ENCODE peak calls at places on chromosomes 5 and 9, in six cellular contexts. L is left lung; Y is CD4-positive, alpha-beta T cell; D is lower leg skin; X is IMR-90; G is body of pancreas. U is an unnamed sample.

GRCh38 chr5:174317261-174317894 is 271.9 kb downstream of the NSG2 start:
- DNase-seq in D (no peak), X (peak; percentile 53), L (peak; percentile 35), G (peak; percentile 34), Y (no peak), U (no peak)

GRCh38 chr5:75566710-75567309 is 44.4 kb upstream of the ANKDD1B start:
- DNase-seq in Y (no peak), G (no peak), D (no peak), L (no peak), X (peak; percentile 96), U (no peak)

GRCh38 chr5:111129938-111130337 is 37.8 kb downstream of the WDR36 start:
- DNase-seq in D (no peak), L (no peak), G (no peak), X (peak; percentile 60), Y (no peak), U (no peak)

GRCh38 chr5:180831139-180832080 is 28.8 kb upstream of the MGAT1 start:
- DNase-seq in X (peak; percentile 60), G (peak; percentile 88), L (peak; percentile 99), D (peak; percentile 83), Y (peak; percentile 82), U (peak; percentile 91)

GRCh38 chr5:6803981-6804550 is 90.8 kb downstream of the TENT4A start:
- DNase-seq in X (no peak), L (no peak), G (no peak), Y (no peak), D (no peak), U (peak; percentile 57)

GRCh38 chr5:125041798-125042197 is 295.4 kb upstream of the ZNF608 start:
- DNase-seq in Y (no peak), D (no peak), X (no peak), L (no peak), G (no peak), U (no peak)

GRCh38 chr5:150637245-150638052 is 3.0 kb upstream of the SYNPO start:
- DNase-seq in D (no peak), G (no peak), Y (no peak), L (no peak), X (peak; percentile 95), U (no peak)

GRCh38 chr9:15909297-15909696 is 356.5 kb downstream of the CCDC171 start:
- DNase-seq in L (no peak), G (no peak), D (peak; percentile 14), Y (no peak), X (peak; percentile 11), U (no peak)

GRCh38 chr5:14945021-14945420 is 73.4 kb upstream of the ANKH start:
- DNase-seq in X (peak; percentile 12), L (no peak), D (no peak), G (no peak), Y (no peak), U (no peak)

GRCh38 chr9:116594552-116594951 is 92.6 kb upstream of the TRIM32 start:
- DNase-seq in X (peak; percentile 94), Y (no peak), G (no peak), L (no peak), D (peak; percentile 49), U (no peak)

GRCh38 chr9:74760031-74760700 is 127.6 kb downstream of the TRPM6 start:
- DNase-seq in Y (no peak), G (no peak), X (peak; percentile 97), L (no peak), D (no peak), U (no peak)

DNA sequence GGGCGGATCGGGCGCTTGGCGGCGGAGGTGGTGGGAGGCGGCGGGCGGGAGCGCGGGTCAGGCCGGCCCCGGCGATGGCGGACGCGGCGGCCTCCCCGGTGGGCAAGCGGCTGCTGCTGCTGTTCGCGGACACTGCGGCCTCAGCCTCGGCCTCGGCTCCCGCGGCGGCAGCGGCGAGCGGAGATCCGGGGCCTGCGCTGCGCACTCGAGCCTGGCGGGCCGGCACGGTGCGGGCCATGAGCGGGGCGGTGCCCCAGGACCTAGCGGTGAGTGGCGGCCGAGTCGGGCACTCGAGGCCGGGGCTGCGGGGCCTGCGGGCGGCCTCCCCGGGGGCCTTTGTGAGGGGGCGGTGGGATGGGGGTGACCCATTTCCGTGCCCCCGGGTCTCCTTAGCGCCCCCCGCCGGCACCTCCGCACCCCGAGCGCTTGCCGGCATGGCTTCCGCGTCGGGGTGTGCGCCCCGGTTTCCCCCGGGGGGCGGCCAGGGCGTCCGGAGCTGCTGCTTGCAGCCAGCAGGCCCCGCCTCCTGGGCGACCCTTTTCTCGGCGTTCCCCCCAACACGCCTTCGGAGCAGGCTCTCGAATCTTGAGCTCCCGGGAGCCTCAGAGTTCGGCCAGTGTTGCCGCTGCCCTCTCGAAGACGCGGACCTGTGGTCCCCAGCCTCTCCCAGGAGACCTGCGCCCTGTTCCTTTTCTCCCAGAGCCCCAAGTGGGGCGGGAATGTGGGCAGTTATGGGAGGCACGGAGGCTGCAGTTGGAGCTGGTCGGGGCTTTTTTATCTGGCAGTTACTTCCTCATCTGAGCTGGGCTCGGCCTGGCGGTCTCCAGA is 451 bp downstream of the KDM3B start:
- DNase-seq in G (peak; percentile 61), Y (peak; percentile 76), L (peak; percentile 90), D (peak; percentile 55), X (peak; percentile 47), U (no peak)
- TF ChIP-seq CTCF in G (no peak), Y (peak; percentile 55), L (no peak), D (no peak), X (peak; percentile 28), U (peak; percentile 40)

GRCh38 chr9:95907794-95908193 is 32.3 kb downstream of the ERCC6L2 start:
- DNase-seq in Y (no peak), G (no peak), X (no peak), D (no peak), L (no peak), U (no peak)
- TF ChIP-seq CTCF in Y (no peak), G (no peak), X (peak; percentile 13), D (no peak), L (no peak), U (no peak)

DNA sequence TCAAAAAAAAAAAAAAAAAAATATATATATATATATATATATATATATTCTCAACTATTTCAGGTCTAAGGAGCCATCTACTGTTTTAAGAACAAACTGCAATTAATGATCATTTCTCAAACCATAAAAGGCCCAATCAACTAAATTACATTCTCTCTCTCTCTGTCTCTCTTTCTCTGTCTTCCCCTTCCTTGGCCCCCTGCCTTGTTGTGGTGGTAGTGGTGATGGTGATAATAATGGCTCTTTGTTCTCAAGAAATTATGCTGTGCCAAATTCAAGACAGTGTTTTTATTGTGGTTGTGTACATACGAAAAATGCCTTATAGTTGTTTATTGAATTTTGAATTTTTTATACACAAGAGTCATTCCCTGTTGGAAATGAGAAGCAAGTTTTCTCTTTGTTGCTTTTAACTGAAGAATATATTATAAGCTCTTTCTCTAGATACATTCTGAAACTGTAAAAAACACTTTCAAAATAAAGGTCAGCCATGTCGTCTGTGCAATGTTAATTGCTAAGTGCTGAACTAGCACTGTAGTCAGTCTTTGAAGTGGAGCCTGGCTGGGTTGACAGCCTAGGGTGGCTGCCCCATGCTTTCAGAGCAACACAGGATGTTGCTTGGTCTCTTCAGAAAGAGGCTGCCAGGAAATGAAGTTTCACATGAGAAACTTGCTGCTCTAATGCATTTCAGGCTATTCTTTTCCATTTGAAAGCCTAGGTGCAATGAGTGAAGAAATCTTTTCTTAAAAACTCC is 96.0 kb downstream of the HINT1 start:
- DNase-seq in L (no peak), Y (peak; percentile 63), G (no peak), X (no peak), D (no peak), U (no peak)
- TF ChIP-seq CTCF in L (no peak), Y (peak; percentile 30), G (no peak), X (no peak), D (no peak), U (no peak)

DNA sequence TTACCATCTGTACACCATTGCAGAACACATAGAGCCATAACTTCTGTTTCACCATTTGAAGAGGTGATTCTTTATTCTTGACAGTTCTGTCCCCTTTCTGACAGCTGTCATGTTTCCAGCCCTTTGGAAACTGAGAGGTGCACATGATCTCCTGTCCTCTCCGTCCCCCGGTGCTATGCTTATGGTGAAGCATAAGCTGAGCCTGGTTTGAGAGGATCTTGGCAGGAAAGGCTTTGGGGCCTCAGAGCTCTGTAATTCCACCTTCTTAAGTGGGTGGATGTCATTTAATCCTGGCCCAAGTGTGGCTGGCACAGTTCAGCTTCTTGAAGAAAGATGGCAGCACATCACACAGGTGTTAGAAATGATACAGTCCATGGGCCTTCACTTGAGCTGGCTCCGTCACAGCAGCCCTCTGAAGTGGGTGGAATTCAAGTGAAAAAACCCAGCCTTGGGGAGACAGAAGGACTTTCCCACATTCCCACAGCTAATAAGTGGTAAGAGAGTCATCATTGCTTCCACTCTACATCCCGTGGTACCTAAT is 30.7 kb upstream of the GRPEL2 start:
- DNase-seq in G (no peak), X (no peak), D (no peak), Y (no peak), L (no peak), U (no peak)
- TF ChIP-seq CTCF in G (no peak), X (no peak), D (no peak), Y (no peak), L (no peak), U (peak; percentile 17)

U was measured in osteocyte.